ENCODE peak calls at places on chromosomes 11 and 22, in eight cellular contexts. One of them, this sample, is unnamed.

GRCh38 chr11:8766043-8766992 is 83.7 kb downstream of the RPL27A start:
- DNase-seq in upper lobe of right lung: no peak
- DNase-seq in BJ: no peak
- DNase-seq in cardiac fibroblast: no peak
- DNase-seq in breast epithelium: no peak
- DNase-seq in psoas muscle: no peak
- DNase-seq in left ventricle myocardium inferior: no peak
- DNase-seq in PC-9: no peak
- DNase-seq in this sample: peak

GRCh38 chr11:69671734-69672465 is 3.3 kb downstream of the LTO1 start:
- DNase-seq in upper lobe of right lung: no peak
- DNase-seq in BJ: no peak
- DNase-seq in cardiac fibroblast: no peak
- DNase-seq in breast epithelium: peak
- DNase-seq in psoas muscle: no peak
- DNase-seq in left ventricle myocardium inferior: no peak
- DNase-seq in PC-9: no peak
- DNase-seq in this sample: no peak

GRCh38 chr11:106271126-106271525 is 193.7 kb downstream of the AASDHPPT start:
- DNase-seq in upper lobe of right lung: no peak
- DNase-seq in BJ: no peak
- DNase-seq in cardiac fibroblast: no peak
- DNase-seq in breast epithelium: no peak
- DNase-seq in psoas muscle: no peak
- DNase-seq in left ventricle myocardium inferior: no peak
- DNase-seq in PC-9: no peak
- DNase-seq in this sample: peak

GRCh38 chr11:66818231-66818955 is 24.8 kb upstream of the RCE1 start:
- DNase-seq in upper lobe of right lung: no peak
- DNase-seq in BJ: no peak
- DNase-seq in cardiac fibroblast: no peak
- DNase-seq in breast epithelium: no peak
- DNase-seq in psoas muscle: no peak
- DNase-seq in left ventricle myocardium inferior: no peak
- DNase-seq in PC-9: no peak
- DNase-seq in this sample: no peak

GRCh38 chr11:73597340-73597955 is 464 bp downstream of the FAM168A start:
- DNase-seq in upper lobe of right lung: no peak
- DNase-seq in BJ: no peak
- DNase-seq in cardiac fibroblast: no peak
- DNase-seq in breast epithelium: no peak
- DNase-seq in psoas muscle: no peak
- DNase-seq in left ventricle myocardium inferior: no peak
- DNase-seq in PC-9: peak
- DNase-seq in this sample: no peak

GRCh38 chr11:83827520-83827919 is 541.4 kb upstream of the CCDC90B start:
- DNase-seq in upper lobe of right lung: no peak
- DNase-seq in BJ: peak
- DNase-seq in cardiac fibroblast: peak
- DNase-seq in breast epithelium: no peak
- DNase-seq in psoas muscle: no peak
- DNase-seq in left ventricle myocardium inferior: no peak
- DNase-seq in PC-9: peak
- DNase-seq in this sample: peak

GRCh38 chr22:37633693-37634504 is 5.6 kb upstream of the SH3BP1 start:
- DNase-seq in upper lobe of right lung: peak
- DNase-seq in BJ: peak
- DNase-seq in cardiac fibroblast: peak
- DNase-seq in breast epithelium: no peak
- DNase-seq in psoas muscle: peak
- DNase-seq in left ventricle myocardium inferior: peak
- DNase-seq in PC-9: no peak
- DNase-seq in this sample: peak

GRCh38 chr11:69234740-69235710 is 58.9 kb upstream of the MYEOV start:
- DNase-seq in upper lobe of right lung: no peak
- DNase-seq in BJ: no peak
- DNase-seq in cardiac fibroblast: no peak
- DNase-seq in breast epithelium: peak
- DNase-seq in psoas muscle: no peak
- DNase-seq in left ventricle myocardium inferior: no peak
- DNase-seq in PC-9: no peak
- DNase-seq in this sample: no peak

GRCh38 chr11:77150836-77151235 is 22.8 kb downstream of the MYO7A start:
- DNase-seq in upper lobe of right lung: no peak
- DNase-seq in BJ: no peak
- DNase-seq in cardiac fibroblast: no peak
- DNase-seq in breast epithelium: no peak
- DNase-seq in psoas muscle: no peak
- DNase-seq in left ventricle myocardium inferior: no peak
- DNase-seq in PC-9: no peak
- DNase-seq in this sample: no peak

GRCh38 chr22:30457964-30458363 is 13.9 kb downstream of the SEC14L3 start:
- DNase-seq in upper lobe of right lung: no peak
- DNase-seq in BJ: no peak
- DNase-seq in cardiac fibroblast: no peak
- DNase-seq in breast epithelium: no peak
- DNase-seq in psoas muscle: no peak
- DNase-seq in left ventricle myocardium inferior: no peak
- DNase-seq in PC-9: no peak
- DNase-seq in this sample: no peak

GRCh38 chr11:102007567-102008437 is 39.4 kb upstream of the CFAP300 start:
- DNase-seq in upper lobe of right lung: no peak
- DNase-seq in BJ: peak
- DNase-seq in cardiac fibroblast: peak
- DNase-seq in breast epithelium: no peak
- DNase-seq in psoas muscle: no peak
- DNase-seq in left ventricle myocardium inferior: no peak
- DNase-seq in PC-9: peak
- DNase-seq in this sample: peak

GRCh38 chr11:128453444-128454336 is 133.7 kb downstream of the ETS1 start:
- DNase-seq in upper lobe of right lung: no peak
- DNase-seq in BJ: peak
- DNase-seq in cardiac fibroblast: peak
- DNase-seq in breast epithelium: peak
- DNase-seq in psoas muscle: peak
- DNase-seq in left ventricle myocardium inferior: peak
- DNase-seq in PC-9: no peak
- DNase-seq in this sample: peak

GRCh38 chr22:48758021-48758561 is 1069.6 kb downstream of the BRD1 start:
- DNase-seq in upper lobe of right lung: peak
- DNase-seq in BJ: no peak
- DNase-seq in cardiac fibroblast: no peak
- DNase-seq in breast epithelium: peak
- DNase-seq in psoas muscle: no peak
- DNase-seq in left ventricle myocardium inferior: no peak
- DNase-seq in PC-9: no peak
- DNase-seq in this sample: no peak

DNA sequence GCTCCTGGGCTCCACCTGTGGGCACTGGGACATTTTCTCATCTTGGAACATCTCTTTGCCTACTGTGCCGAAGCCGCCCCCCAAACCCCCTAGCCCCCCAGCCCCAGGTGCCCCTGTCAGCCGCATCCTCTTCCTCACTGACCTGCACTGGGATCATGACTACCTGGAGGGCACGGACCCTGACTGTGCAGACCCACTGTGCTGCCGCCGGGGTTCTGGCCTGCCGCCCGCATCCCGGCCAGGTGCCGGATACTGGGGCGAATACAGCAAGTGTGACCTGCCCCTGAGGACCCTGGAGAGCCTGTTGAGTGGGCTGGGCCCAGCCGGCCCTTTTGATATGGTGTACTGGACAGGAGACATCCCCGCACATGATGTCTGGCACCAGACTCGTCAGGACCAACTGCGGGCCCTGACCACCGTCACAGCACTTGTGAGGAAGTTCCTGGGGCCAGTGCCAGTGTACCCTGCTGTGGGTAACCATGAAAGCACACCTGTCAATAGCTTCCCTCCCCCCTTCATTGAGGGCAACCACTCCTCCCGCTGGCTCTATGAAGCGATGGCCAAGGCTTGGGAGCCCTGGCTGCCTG is 1.4 kb downstream of the SMPD1 start:
- DNase-seq in upper lobe of right lung: no peak
- DNase-seq in BJ: no peak
- DNase-seq in cardiac fibroblast: no peak
- DNase-seq in breast epithelium: no peak
- DNase-seq in psoas muscle: no peak
- DNase-seq in left ventricle myocardium inferior: no peak
- DNase-seq in PC-9: no peak
- DNase-seq in this sample: no peak
- H3K4me3 ChIP-seq in upper lobe of right lung: peak
- H3K4me3 ChIP-seq in BJ: peak
- H3K4me3 ChIP-seq in cardiac fibroblast: peak
- H3K4me3 ChIP-seq in breast epithelium: no peak
- H3K4me3 ChIP-seq in psoas muscle: peak
- H3K4me3 ChIP-seq in left ventricle myocardium inferior: peak
- H3K4me3 ChIP-seq in PC-9: no peak
- H3K4me3 ChIP-seq in this sample: peak

DNA sequence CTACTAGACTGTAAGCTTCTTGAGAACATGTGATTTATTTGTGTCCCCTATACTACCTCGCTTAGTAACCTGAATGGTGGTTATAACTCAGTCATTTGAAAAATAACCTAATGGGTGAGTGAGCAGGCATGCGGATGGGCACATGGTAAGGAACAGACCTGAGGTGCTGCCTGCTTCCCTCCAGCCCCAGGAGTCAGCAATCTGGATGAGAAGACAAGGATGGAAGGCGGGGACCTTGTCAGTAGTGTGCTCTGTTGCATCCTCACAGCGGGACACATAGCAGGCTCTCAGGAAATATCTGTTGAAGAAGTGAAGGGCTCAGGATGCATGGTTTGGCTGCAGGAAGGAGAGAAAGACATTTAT is 108.6 kb downstream of the ZBTB16 start:
- DNase-seq in upper lobe of right lung: no peak
- DNase-seq in BJ: no peak
- DNase-seq in cardiac fibroblast: no peak
- DNase-seq in breast epithelium: no peak
- DNase-seq in psoas muscle: no peak
- DNase-seq in left ventricle myocardium inferior: no peak
- DNase-seq in PC-9: no peak
- DNase-seq in this sample: no peak
- TF ChIP-seq CTCF in upper lobe of right lung: no peak
- TF ChIP-seq CTCF in BJ: no peak
- TF ChIP-seq CTCF in cardiac fibroblast: no peak
- TF ChIP-seq CTCF in breast epithelium: no peak
- TF ChIP-seq CTCF in psoas muscle: no peak
- TF ChIP-seq CTCF in left ventricle myocardium inferior: no peak
- TF ChIP-seq CTCF in PC-9: no peak
- TF ChIP-seq CTCF in this sample: no peak

GRCh38 chr11:18384157-18384641 is 10.2 kb upstream of the LDHA start:
- DNase-seq in upper lobe of right lung: peak
- DNase-seq in BJ: peak
- DNase-seq in cardiac fibroblast: peak
- DNase-seq in breast epithelium: peak
- DNase-seq in psoas muscle: peak
- DNase-seq in left ventricle myocardium inferior: peak
- DNase-seq in PC-9: peak
- DNase-seq in this sample: peak

GRCh38 chr11:18379201-18379600 is 15.2 kb upstream of the LDHA start:
- DNase-seq in upper lobe of right lung: no peak
- DNase-seq in BJ: no peak
- DNase-seq in cardiac fibroblast: no peak
- DNase-seq in breast epithelium: no peak
- DNase-seq in psoas muscle: no peak
- DNase-seq in left ventricle myocardium inferior: no peak
- DNase-seq in PC-9: no peak
- DNase-seq in this sample: no peak

DNA sequence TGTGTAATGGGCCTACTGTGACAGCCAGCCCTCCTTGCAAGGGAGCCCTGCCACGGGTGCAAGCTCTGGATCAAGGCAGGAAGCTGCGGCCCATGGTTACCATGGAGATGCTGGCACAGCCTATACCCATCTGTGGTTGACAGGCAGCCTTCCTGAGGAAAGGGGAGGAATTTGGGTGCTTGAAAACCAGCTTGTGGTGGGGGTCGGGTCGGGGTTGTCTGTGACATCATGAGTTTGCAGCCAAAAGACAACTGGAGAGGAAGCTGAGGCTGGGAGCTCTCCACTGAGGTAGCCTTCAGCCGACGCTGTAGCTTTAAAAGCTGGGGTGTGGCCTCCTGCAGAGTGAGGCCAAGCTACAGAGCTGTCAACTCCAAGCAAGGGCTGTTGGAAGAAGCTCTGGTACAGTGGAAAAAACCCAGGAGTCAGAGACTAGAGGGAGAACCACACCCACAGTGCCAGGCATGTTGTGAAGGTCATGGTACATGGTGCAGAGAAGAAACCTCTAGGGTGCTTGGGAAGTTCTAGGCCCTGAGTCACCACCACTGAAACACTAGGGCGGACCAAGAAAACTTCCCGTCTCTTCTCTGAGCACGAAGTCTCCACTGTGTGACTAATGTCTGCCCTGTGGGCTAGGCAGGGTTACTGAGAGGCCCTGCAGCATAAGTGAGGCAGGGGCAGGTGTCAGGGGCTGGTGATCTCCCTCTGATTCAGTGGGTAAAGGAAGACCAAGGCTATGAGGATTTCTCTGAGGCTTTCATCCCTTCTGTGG is 10.8 kb upstream of the LDHA start:
- DNase-seq in upper lobe of right lung: peak
- DNase-seq in BJ: peak
- DNase-seq in cardiac fibroblast: peak
- DNase-seq in breast epithelium: peak
- DNase-seq in psoas muscle: peak
- DNase-seq in left ventricle myocardium inferior: peak
- DNase-seq in PC-9: peak
- DNase-seq in this sample: peak
- H3K4me3 ChIP-seq in upper lobe of right lung: no peak
- H3K4me3 ChIP-seq in BJ: no peak
- H3K4me3 ChIP-seq in cardiac fibroblast: peak
- H3K4me3 ChIP-seq in breast epithelium: peak
- H3K4me3 ChIP-seq in psoas muscle: peak
- H3K4me3 ChIP-seq in left ventricle myocardium inferior: peak
- H3K4me3 ChIP-seq in PC-9: peak
- H3K4me3 ChIP-seq in this sample: peak

DNA sequence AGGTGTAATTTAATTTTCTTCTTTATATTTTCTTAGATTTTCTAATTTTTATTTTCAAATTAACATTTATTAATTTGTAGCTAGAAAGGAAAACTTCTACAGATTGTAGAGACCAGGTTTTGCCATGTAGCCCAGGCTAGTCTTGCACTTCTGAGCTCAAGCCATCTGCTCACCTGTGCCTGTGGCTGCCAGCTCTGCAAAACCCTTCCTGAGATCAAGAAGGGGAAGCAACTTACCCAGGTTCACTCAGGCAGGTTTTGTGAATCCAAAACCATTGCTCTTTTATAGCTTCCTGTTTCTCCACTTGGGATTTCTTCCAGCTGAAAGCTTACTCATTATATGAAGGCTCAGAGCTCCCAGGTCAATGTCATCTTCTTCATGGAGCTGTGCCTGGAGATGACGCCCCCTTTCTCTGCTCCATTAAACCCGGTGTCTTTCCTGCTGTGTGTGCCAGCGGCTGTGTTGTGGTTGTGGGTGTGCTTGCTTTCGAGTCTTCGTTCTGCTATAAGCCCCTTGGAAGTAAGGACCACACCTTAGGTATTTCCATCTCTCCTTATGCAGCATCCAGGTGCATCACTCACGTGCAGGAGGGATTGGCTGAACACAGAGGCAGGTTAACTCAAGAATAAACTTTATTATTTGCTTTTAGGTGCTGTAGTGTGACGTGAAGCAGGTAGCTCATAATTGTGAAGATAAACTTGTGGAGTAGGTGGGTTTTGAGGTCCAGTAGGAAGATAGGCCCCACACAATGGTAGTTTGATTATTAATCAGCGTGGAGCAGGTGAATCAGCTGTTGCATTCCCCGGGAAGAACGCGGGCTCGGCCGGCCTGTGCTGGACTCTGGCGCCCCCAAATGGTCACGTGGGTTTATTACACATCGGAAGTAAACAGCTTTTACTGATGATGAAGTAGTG is 42.2 kb upstream of the INCENP start:
- DNase-seq in upper lobe of right lung: peak
- DNase-seq in BJ: peak
- DNase-seq in cardiac fibroblast: peak
- DNase-seq in breast epithelium: peak
- DNase-seq in psoas muscle: peak
- DNase-seq in left ventricle myocardium inferior: peak
- DNase-seq in PC-9: peak
- DNase-seq in this sample: peak
- TF ChIP-seq CTCF in upper lobe of right lung: peak
- TF ChIP-seq CTCF in BJ: peak
- TF ChIP-seq CTCF in cardiac fibroblast: peak
- TF ChIP-seq CTCF in breast epithelium: peak
- TF ChIP-seq CTCF in psoas muscle: peak
- TF ChIP-seq CTCF in left ventricle myocardium inferior: peak
- TF ChIP-seq CTCF in PC-9: peak
- TF ChIP-seq CTCF in this sample: peak